ENCODE peak calls at places on chromosomes 5 and 9, in six cellular contexts. One of them, this sample, is unnamed.

GRCh38 chr5:133606835-133607234 is 5.5 kb downstream of the FSTL4 start:
- DNase-seq in RWPE1: no peak
- DNase-seq in fibroblast of mammary gland: no peak
- DNase-seq in omental fat pad: no peak
- DNase-seq in activated T-helper 9 cell treated with anti-CD3 and anti-CD28 coated beads, Interleukin-2, amount 50 U/mL, for 16 hours: no peak
- DNase-seq in AG10803: no peak
- DNase-seq in this sample: no peak

GRCh38 chr9:1707291-1707690 is 307.9 kb upstream of the SMARCA2 start:
- DNase-seq in RWPE1: peak; percentile 1
- DNase-seq in fibroblast of mammary gland: no peak
- DNase-seq in omental fat pad: no peak
- DNase-seq in activated T-helper 9 cell treated with anti-CD3 and anti-CD28 coated beads, Interleukin-2, amount 50 U/mL, for 16 hours: no peak
- DNase-seq in AG10803: no peak
- DNase-seq in this sample: no peak

GRCh38 chr9:125446581-125447094 is 185.0 kb downstream of the GAPVD1 start:
- DNase-seq in RWPE1: no peak
- DNase-seq in fibroblast of mammary gland: no peak
- DNase-seq in omental fat pad: no peak
- DNase-seq in activated T-helper 9 cell treated with anti-CD3 and anti-CD28 coated beads, Interleukin-2, amount 50 U/mL, for 16 hours: no peak
- DNase-seq in AG10803: no peak
- DNase-seq in this sample: no peak

GRCh38 chr5:74521401-74521800 is 119.1 kb downstream of the ENC1 start:
- DNase-seq in RWPE1: no peak
- DNase-seq in fibroblast of mammary gland: no peak
- DNase-seq in omental fat pad: no peak
- DNase-seq in activated T-helper 9 cell treated with anti-CD3 and anti-CD28 coated beads, Interleukin-2, amount 50 U/mL, for 16 hours: no peak
- DNase-seq in AG10803: no peak
- DNase-seq in this sample: no peak

GRCh38 chr9:126661521-126662251 is 48.0 kb downstream of the LMX1B start:
- DNase-seq in RWPE1: peak; percentile 96
- DNase-seq in fibroblast of mammary gland: no peak
- DNase-seq in omental fat pad: no peak
- DNase-seq in activated T-helper 9 cell treated with anti-CD3 and anti-CD28 coated beads, Interleukin-2, amount 50 U/mL, for 16 hours: no peak
- DNase-seq in AG10803: no peak
- DNase-seq in this sample: peak; percentile 88

GRCh38 chr5:109878887-109879286 is 189.2 kb downstream of the MAN2A1 start:
- DNase-seq in RWPE1: no peak
- DNase-seq in fibroblast of mammary gland: no peak
- DNase-seq in omental fat pad: no peak
- DNase-seq in activated T-helper 9 cell treated with anti-CD3 and anti-CD28 coated beads, Interleukin-2, amount 50 U/mL, for 16 hours: no peak
- DNase-seq in AG10803: no peak
- DNase-seq in this sample: no peak

GRCh38 chr9:131292937-131293336 is 3.4 kb downstream of the PLPP7 start:
- DNase-seq in RWPE1: no peak
- DNase-seq in fibroblast of mammary gland: no peak
- DNase-seq in omental fat pad: no peak
- DNase-seq in activated T-helper 9 cell treated with anti-CD3 and anti-CD28 coated beads, Interleukin-2, amount 50 U/mL, for 16 hours: no peak
- DNase-seq in AG10803: no peak
- DNase-seq in this sample: no peak

GRCh38 chr5:10735569-10736255 is 25.3 kb downstream of the DAP start:
- DNase-seq in RWPE1: no peak
- DNase-seq in fibroblast of mammary gland: no peak
- DNase-seq in omental fat pad: no peak
- DNase-seq in activated T-helper 9 cell treated with anti-CD3 and anti-CD28 coated beads, Interleukin-2, amount 50 U/mL, for 16 hours: no peak
- DNase-seq in AG10803: no peak
- DNase-seq in this sample: no peak

GRCh38 chr9:99628843-99629242 is 192.8 kb upstream of the NR4A3 start:
- DNase-seq in RWPE1: no peak
- DNase-seq in fibroblast of mammary gland: no peak
- DNase-seq in omental fat pad: no peak
- DNase-seq in activated T-helper 9 cell treated with anti-CD3 and anti-CD28 coated beads, Interleukin-2, amount 50 U/mL, for 16 hours: no peak
- DNase-seq in AG10803: no peak
- DNase-seq in this sample: no peak

GRCh38 chr9:72871685-72872084 is 81.2 kb downstream of the ALDH1A1 start:
- DNase-seq in RWPE1: peak; percentile 41
- DNase-seq in fibroblast of mammary gland: peak; percentile 49
- DNase-seq in omental fat pad: no peak
- DNase-seq in activated T-helper 9 cell treated with anti-CD3 and anti-CD28 coated beads, Interleukin-2, amount 50 U/mL, for 16 hours: no peak
- DNase-seq in AG10803: peak; percentile 24
- DNase-seq in this sample: peak; percentile 57

GRCh38 chr5:169911448-169912212 is 68.7 kb downstream of the INSYN2B start:
- DNase-seq in RWPE1: peak; percentile 29
- DNase-seq in fibroblast of mammary gland: peak; percentile 6
- DNase-seq in omental fat pad: no peak
- DNase-seq in activated T-helper 9 cell treated with anti-CD3 and anti-CD28 coated beads, Interleukin-2, amount 50 U/mL, for 16 hours: no peak
- DNase-seq in AG10803: no peak
- DNase-seq in this sample: no peak

GRCh38 chr9:14314424-14314928 is 535 bp upstream of the NFIB start:
- DNase-seq in RWPE1: peak; percentile 87
- DNase-seq in fibroblast of mammary gland: peak; percentile 90
- DNase-seq in omental fat pad: no peak
- DNase-seq in activated T-helper 9 cell treated with anti-CD3 and anti-CD28 coated beads, Interleukin-2, amount 50 U/mL, for 16 hours: no peak
- DNase-seq in AG10803: peak; percentile 32
- DNase-seq in this sample: peak; percentile 42

GRCh38 chr5:14174235-14174636 is 31.1 kb downstream of the TRIO start:
- DNase-seq in RWPE1: no peak
- DNase-seq in fibroblast of mammary gland: no peak
- DNase-seq in omental fat pad: no peak
- DNase-seq in activated T-helper 9 cell treated with anti-CD3 and anti-CD28 coated beads, Interleukin-2, amount 50 U/mL, for 16 hours: no peak
- DNase-seq in AG10803: no peak
- DNase-seq in this sample: no peak

GRCh38 chr5:129541648-129542251 is 81.7 kb downstream of the ADAMTS19 start:
- DNase-seq in RWPE1: peak; percentile 5
- DNase-seq in fibroblast of mammary gland: peak; percentile 63
- DNase-seq in omental fat pad: no peak
- DNase-seq in activated T-helper 9 cell treated with anti-CD3 and anti-CD28 coated beads, Interleukin-2, amount 50 U/mL, for 16 hours: no peak
- DNase-seq in AG10803: no peak
- DNase-seq in this sample: peak; percentile 3

GRCh38 chr5:73135021-73135420 is 14.6 kb downstream of the TMEM171 start:
- DNase-seq in RWPE1: no peak
- DNase-seq in fibroblast of mammary gland: no peak
- DNase-seq in omental fat pad: no peak
- DNase-seq in activated T-helper 9 cell treated with anti-CD3 and anti-CD28 coated beads, Interleukin-2, amount 50 U/mL, for 16 hours: no peak
- DNase-seq in AG10803: peak; percentile 42
- DNase-seq in this sample: no peak

GRCh38 chr5:168796840-168797548 is 217.8 kb upstream of the PANK3 start:
- DNase-seq in RWPE1: no peak
- DNase-seq in fibroblast of mammary gland: no peak
- DNase-seq in omental fat pad: no peak
- DNase-seq in activated T-helper 9 cell treated with anti-CD3 and anti-CD28 coated beads, Interleukin-2, amount 50 U/mL, for 16 hours: no peak
- DNase-seq in AG10803: no peak
- DNase-seq in this sample: no peak

GRCh38 chr5:141664733-141665461 is 13.7 kb upstream of the FCHSD1 start:
- DNase-seq in RWPE1: peak; percentile 73
- DNase-seq in fibroblast of mammary gland: peak; percentile 69
- DNase-seq in omental fat pad: peak; percentile 67
- DNase-seq in activated T-helper 9 cell treated with anti-CD3 and anti-CD28 coated beads, Interleukin-2, amount 50 U/mL, for 16 hours: peak; percentile 56
- DNase-seq in AG10803: peak; percentile 59
- DNase-seq in this sample: peak; percentile 45

GRCh38 chr9:83284766-83285165 is 221.8 kb upstream of the RASEF start:
- DNase-seq in RWPE1: no peak
- DNase-seq in fibroblast of mammary gland: no peak
- DNase-seq in omental fat pad: no peak
- DNase-seq in activated T-helper 9 cell treated with anti-CD3 and anti-CD28 coated beads, Interleukin-2, amount 50 U/mL, for 16 hours: no peak
- DNase-seq in AG10803: no peak
- DNase-seq in this sample: no peak

GRCh38 chr9:79574166-79574565 is 2.4 kb downstream of the TLE4 start:
- DNase-seq in RWPE1: no peak
- DNase-seq in fibroblast of mammary gland: no peak
- DNase-seq in omental fat pad: no peak
- DNase-seq in activated T-helper 9 cell treated with anti-CD3 and anti-CD28 coated beads, Interleukin-2, amount 50 U/mL, for 16 hours: no peak
- DNase-seq in AG10803: no peak
- DNase-seq in this sample: no peak

GRCh38 chr5:1553642-1554409 is 30.1 kb upstream of the LPCAT1 start:
- DNase-seq in RWPE1: no peak
- DNase-seq in fibroblast of mammary gland: no peak
- DNase-seq in omental fat pad: no peak
- DNase-seq in activated T-helper 9 cell treated with anti-CD3 and anti-CD28 coated beads, Interleukin-2, amount 50 U/mL, for 16 hours: no peak
- DNase-seq in AG10803: no peak
- DNase-seq in this sample: no peak

GRCh38 chr9:76414656-76415055 is 20.4 kb upstream of the RFK start:
- DNase-seq in RWPE1: no peak
- DNase-seq in fibroblast of mammary gland: peak; percentile 70
- DNase-seq in omental fat pad: no peak
- DNase-seq in activated T-helper 9 cell treated with anti-CD3 and anti-CD28 coated beads, Interleukin-2, amount 50 U/mL, for 16 hours: no peak
- DNase-seq in AG10803: peak; percentile 25
- DNase-seq in this sample: no peak

GRCh38 chr9:98940278-98940677 is 3.4 kb upstream of the COL15A1 start:
- DNase-seq in RWPE1: no peak
- DNase-seq in fibroblast of mammary gland: no peak
- DNase-seq in omental fat pad: no peak
- DNase-seq in activated T-helper 9 cell treated with anti-CD3 and anti-CD28 coated beads, Interleukin-2, amount 50 U/mL, for 16 hours: no peak
- DNase-seq in AG10803: no peak
- DNase-seq in this sample: no peak

GRCh38 chr9:70263421-70263820 is 4.6 kb downstream of the SMC5 start:
- DNase-seq in RWPE1: no peak
- DNase-seq in fibroblast of mammary gland: peak; percentile 36
- DNase-seq in omental fat pad: no peak
- DNase-seq in activated T-helper 9 cell treated with anti-CD3 and anti-CD28 coated beads, Interleukin-2, amount 50 U/mL, for 16 hours: no peak
- DNase-seq in AG10803: peak; percentile 31
- DNase-seq in this sample: peak; percentile 72

GRCh38 chr5:67673618-67674017 is 477.0 kb upstream of the CD180 start:
- DNase-seq in RWPE1: no peak
- DNase-seq in fibroblast of mammary gland: no peak
- DNase-seq in omental fat pad: no peak
- DNase-seq in activated T-helper 9 cell treated with anti-CD3 and anti-CD28 coated beads, Interleukin-2, amount 50 U/mL, for 16 hours: no peak
- DNase-seq in AG10803: no peak
- DNase-seq in this sample: no peak

GRCh38 chr9:134366223-134367031 is 40.2 kb downstream of the RXRA start:
- DNase-seq in RWPE1: peak; percentile 97
- DNase-seq in fibroblast of mammary gland: peak; percentile 88
- DNase-seq in omental fat pad: peak; percentile 73
- DNase-seq in activated T-helper 9 cell treated with anti-CD3 and anti-CD28 coated beads, Interleukin-2, amount 50 U/mL, for 16 hours: no peak
- DNase-seq in AG10803: peak; percentile 94
- DNase-seq in this sample: peak; percentile 83

GRCh38 chr5:125408582-125409069 is 662.2 kb upstream of the ZNF608 start:
- DNase-seq in RWPE1: peak; percentile 98
- DNase-seq in fibroblast of mammary gland: peak; percentile 96
- DNase-seq in omental fat pad: no peak
- DNase-seq in activated T-helper 9 cell treated with anti-CD3 and anti-CD28 coated beads, Interleukin-2, amount 50 U/mL, for 16 hours: no peak
- DNase-seq in AG10803: peak; percentile 82
- DNase-seq in this sample: peak; percentile 64

GRCh38 chr5:124927735-124928134 is 181.3 kb upstream of the ZNF608 start:
- DNase-seq in RWPE1: peak; percentile 33
- DNase-seq in fibroblast of mammary gland: peak; percentile 49
- DNase-seq in omental fat pad: no peak
- DNase-seq in activated T-helper 9 cell treated with anti-CD3 and anti-CD28 coated beads, Interleukin-2, amount 50 U/mL, for 16 hours: no peak
- DNase-seq in AG10803: peak; percentile 35
- DNase-seq in this sample: no peak

GRCh38 chr9:89431930-89432725 is 65.8 kb downstream of the SEMA4D start:
- DNase-seq in RWPE1: no peak
- DNase-seq in fibroblast of mammary gland: no peak
- DNase-seq in omental fat pad: no peak
- DNase-seq in activated T-helper 9 cell treated with anti-CD3 and anti-CD28 coated beads, Interleukin-2, amount 50 U/mL, for 16 hours: no peak
- DNase-seq in AG10803: no peak
- DNase-seq in this sample: no peak

GRCh38 chr9:7967093-7967827 is 167.7 kb upstream of the DMAC1 start:
- DNase-seq in RWPE1: no peak
- DNase-seq in fibroblast of mammary gland: no peak
- DNase-seq in omental fat pad: no peak
- DNase-seq in activated T-helper 9 cell treated with anti-CD3 and anti-CD28 coated beads, Interleukin-2, amount 50 U/mL, for 16 hours: no peak
- DNase-seq in AG10803: no peak
- DNase-seq in this sample: no peak

GRCh38 chr9:10371824-10372223 is 241.0 kb downstream of the PTPRD start:
- DNase-seq in RWPE1: no peak
- DNase-seq in fibroblast of mammary gland: no peak
- DNase-seq in omental fat pad: no peak
- DNase-seq in activated T-helper 9 cell treated with anti-CD3 and anti-CD28 coated beads, Interleukin-2, amount 50 U/mL, for 16 hours: no peak
- DNase-seq in AG10803: no peak
- DNase-seq in this sample: no peak

GRCh38 chr5:169302046-169302445 is 1.1 kb upstream of the SLIT3 start:
- DNase-seq in RWPE1: no peak
- DNase-seq in fibroblast of mammary gland: no peak
- DNase-seq in omental fat pad: no peak
- DNase-seq in activated T-helper 9 cell treated with anti-CD3 and anti-CD28 coated beads, Interleukin-2, amount 50 U/mL, for 16 hours: no peak
- DNase-seq in AG10803: no peak
- DNase-seq in this sample: no peak

GRCh38 chr5:174571662-174572397 is 152.6 kb upstream of the MSX2 start:
- DNase-seq in RWPE1: peak; percentile 95
- DNase-seq in fibroblast of mammary gland: peak; percentile 88
- DNase-seq in omental fat pad: no peak
- DNase-seq in activated T-helper 9 cell treated with anti-CD3 and anti-CD28 coated beads, Interleukin-2, amount 50 U/mL, for 16 hours: no peak
- DNase-seq in AG10803: peak; percentile 76
- DNase-seq in this sample: peak; percentile 90